ENCODE peak calls at places on chromosomes 3 and 15, in four cellular contexts. T is WERI-Rb-1, J is AG04450, Z is ovary. V is an unnamed sample.

GRCh38 chr3:137770066-137770805 is 6.1 kb downstream of the SOX14 start:
- DNase-seq in T (no peak), J (no peak), Z (no peak), V (no peak)

GRCh38 chr3:49296781-49297420 is 19.9 kb upstream of the C3orf62 start:
- DNase-seq in T (no peak), J (no peak), Z (peak; percentile 51), V (peak; percentile 64)

GRCh38 chr15:36278219-36278618 is 301.2 kb upstream of the CDIN1 start:
- DNase-seq in T (peak; percentile 6), J (no peak), Z (no peak), V (peak; percentile 19)

GRCh38 chr3:160226026-160226739 is 961 bp downstream of the C3orf80 start:
- DNase-seq in T (peak; percentile 33), J (no peak), Z (no peak), V (no peak)

GRCh38 chr3:52527732-52528595 is 5.7 kb downstream of the NT5DC2 start:
- DNase-seq in T (peak; percentile 2), J (no peak), Z (peak; percentile 17), V (no peak)

GRCh38 chr15:40307421-40308165 is at the start of gene PLCB2:
- DNase-seq in T (peak; percentile 95), J (no peak), Z (no peak), V (no peak)

GRCh38 chr3:10405816-10406215 is 84.9 kb upstream of the SEC13 start:
- DNase-seq in T (no peak), J (no peak), Z (no peak), V (no peak)

GRCh38 chr3:197027151-197027895 is 2.3 kb downstream of the MELTF start:
- DNase-seq in T (no peak), J (no peak), Z (no peak), V (no peak)

GRCh38 chr15:74326759-74327158 is 40.7 kb downstream of the CYP11A1 start:
- DNase-seq in T (peak; percentile 22), J (no peak), Z (peak; percentile 90), V (peak; percentile 38)

GRCh38 chr3:142447308-142447851 is 457 bp downstream of the XRN1 start:
- DNase-seq in T (no peak), J (no peak), Z (peak; percentile 44), V (peak; percentile 68)

GRCh38 chr15:59104602-59104911 is 389 bp upstream of the CCNB2 start:
- DNase-seq in T (no peak), J (no peak), Z (no peak), V (no peak)

GRCh38 chr15:42118650-42119531 is 24.5 kb upstream of the PLA2G4D start:
- DNase-seq in T (no peak), J (no peak), Z (no peak), V (peak; percentile 34)

GRCh38 chr3:98734311-98734710 is 28.8 kb upstream of the ST3GAL6 start:
- DNase-seq in T (no peak), J (no peak), Z (no peak), V (peak; percentile 3)

GRCh38 chr3:79872483-79872882 is 104.7 kb upstream of the ROBO1 start:
- DNase-seq in T (no peak), J (peak; percentile 42), Z (no peak), V (no peak)

GRCh38 chr15:74179101-74179841 is 5.8 kb downstream of the ISLR start:
- DNase-seq in T (no peak), J (peak; percentile 38), Z (peak; percentile 94), V (peak; percentile 97)

GRCh38 chr3:102124301-102125158 is 275.2 kb downstream of the NFKBIZ start:
- DNase-seq in T (no peak), J (no peak), Z (no peak), V (peak; percentile 47)

GRCh38 chr15:89822951-89823701 is 8.5 kb upstream of the ANPEP start:
- DNase-seq in T (no peak), J (no peak), Z (no peak), V (peak; percentile 83)

GRCh38 chr15:93088200-93088980 is 621 bp downstream of the RGMA start:
- DNase-seq in T (no peak), J (no peak), Z (peak; percentile 47), V (peak; percentile 45)

GRCh38 chr15:70741107-70741511 is 22.2 kb downstream of the UACA start:
- DNase-seq in T (no peak), J (peak; percentile 58), Z (peak; percentile 63), V (peak; percentile 82)

GRCh38 chr15:83653639-83654378 is at the start of gene ADAMTSL3:
- DNase-seq in T (peak; percentile 22), J (no peak), Z (peak; percentile 81), V (peak; percentile 67)
- H3K4me3 ChIP-seq in T (peak within 1 kb of the TSS; percentile 37), J (no peak within 1 kb of the TSS), Z (peak within 1 kb of the TSS; percentile 66), V (no peak within 1 kb of the TSS)

GRCh38 chr3:16866447-16867025 is 18.2 kb upstream of the PLCL2 start:
- DNase-seq in T (no peak), J (no peak), Z (no peak), V (no peak)

GRCh38 chr3:16871915-16872842 is 12.6 kb upstream of the PLCL2 start:
- DNase-seq in T (no peak), J (no peak), Z (no peak), V (no peak)

GRCh38 chr3:16869606-16870005 is 15.1 kb upstream of the PLCL2 start:
- DNase-seq in T (no peak), J (no peak), Z (no peak), V (no peak)

GRCh38 chr3:16865335-16865734 is 19.4 kb upstream of the PLCL2 start:
- DNase-seq in T (no peak), J (no peak), Z (no peak), V (no peak)

GRCh38 chr3:16868513-16868912 is 16.2 kb upstream of the PLCL2 start:
- DNase-seq in T (no peak), J (no peak), Z (no peak), V (no peak)
- TF ChIP-seq CTCF in T (no peak), J (no peak), Z (no peak), V (no peak)

DNA sequence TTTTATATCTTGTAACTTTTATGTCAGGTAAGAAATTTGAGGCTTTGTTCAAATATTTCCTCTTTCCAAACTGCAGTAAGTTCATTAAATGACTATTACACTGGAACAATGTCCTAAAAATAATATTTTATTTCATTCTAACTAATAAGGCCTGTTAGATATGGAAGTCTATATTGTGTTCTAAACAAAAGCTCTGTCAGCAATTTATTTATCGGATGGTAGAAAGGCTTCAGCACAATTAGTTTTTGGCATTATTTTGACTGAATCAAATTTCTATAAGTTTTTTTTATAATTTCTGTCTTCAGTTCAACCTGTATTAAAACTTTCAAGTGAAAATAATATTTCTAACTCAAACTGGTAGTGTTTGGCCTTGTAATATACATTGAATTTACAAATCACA is 992.1 kb downstream of the EPHA3 start:
- DNase-seq in T (no peak), J (no peak), Z (no peak), V (no peak)
- H3K4me3 ChIP-seq in T (no peak overlapping the region), J (no peak overlapping the region), Z (no peak overlapping the region), V (no peak overlapping the region)

DNA sequence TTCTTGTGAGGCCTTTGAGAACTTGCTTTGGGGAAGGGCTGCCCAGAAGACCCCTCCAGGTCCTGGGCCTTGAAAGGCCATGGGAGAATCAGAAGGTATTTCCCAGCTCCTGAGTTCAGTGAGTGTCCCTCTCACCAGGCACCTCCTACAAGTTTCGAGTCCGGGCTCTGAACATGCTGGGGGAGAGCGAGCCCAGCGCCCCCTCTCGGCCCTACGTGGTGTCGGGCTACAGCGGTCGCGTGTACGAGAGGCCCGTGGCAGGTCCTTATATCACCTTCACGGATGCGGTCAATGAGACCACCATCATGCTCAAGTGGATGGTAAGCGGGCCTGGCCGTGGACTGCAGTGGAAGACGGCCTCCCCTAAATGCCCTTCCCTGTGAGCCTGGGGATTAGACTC is 68.3 kb downstream of the BOC start:
- DNase-seq in T (no peak), J (no peak), Z (no peak), V (no peak)
- TF ChIP-seq CTCF in T (no peak), J (no peak), Z (no peak), V (no peak)

GRCh38 chr15:79966634-79967330 is 4.2 kb downstream of the BCL2A1 start:
- DNase-seq in T (no peak), J (no peak), Z (no peak), V (no peak)
- H3K4me3 ChIP-seq in T (no peak overlapping the region), J (no peak overlapping the region), Z (no peak overlapping the region), V (no peak overlapping the region)

DNA sequence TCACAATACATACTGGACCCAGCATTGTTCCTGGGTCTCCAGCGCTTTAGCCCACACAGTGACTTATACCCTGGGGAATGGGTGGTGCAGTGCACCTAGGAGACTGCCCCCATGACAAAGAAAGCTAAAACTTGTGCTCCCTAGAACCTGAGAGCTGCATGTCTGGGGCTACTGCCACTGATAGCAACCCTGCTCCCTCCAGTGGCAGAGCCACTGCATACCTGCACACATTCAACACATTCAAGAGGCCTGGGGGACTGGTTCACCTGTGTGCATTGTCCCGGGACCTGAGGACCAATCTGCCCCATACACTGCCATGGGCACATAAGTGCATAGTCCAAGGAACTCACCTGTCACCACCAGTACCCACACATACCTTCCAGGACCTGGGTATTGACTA is 302.7 kb upstream of the MANF start:
- DNase-seq in T (no peak), J (no peak), Z (no peak), V (no peak)
- TF ChIP-seq CTCF in T (peak; percentile 1), J (no peak), Z (no peak), V (no peak)

GRCh38 chr15:43998607-43999006 is 171.8 kb downstream of the WDR76 start:
- DNase-seq in T (no peak), J (peak; percentile 29), Z (no peak), V (peak; percentile 58)
- H3K4me3 ChIP-seq in T (no peak overlapping the region), J (no peak overlapping the region), Z (no peak overlapping the region), V (no peak overlapping the region)

V was measured in foreskin fibroblast.